ENCODE peak calls at places on chromosomes 6 and 20, in nine cellular contexts. L, G, U, X, I, Z, P, A and T are unnamed samples.

GRCh38 chr6:91029211-91029610 is 442.3 kb upstream of the MAP3K7 start:
- DNase-seq in Z (no peak), U (no peak), A (no peak), I (no peak), G (no peak), L (peak), X (no peak), P (no peak), T (peak)

GRCh38 chr6:48429021-48429420 is 318.0 kb upstream of the PTCHD4 start:
- DNase-seq in U (no peak), G (no peak), P (no peak), L (no peak), I (no peak), X (no peak), A (no peak), Z (no peak), T (no peak)

GRCh38 chr6:90008189-90008907 is 114.1 kb downstream of the GJA10 start:
- DNase-seq in P (no peak), I (no peak), A (no peak), X (no peak), L (no peak), Z (no peak), G (no peak), U (no peak), T (no peak)

GRCh38 chr6:44228433-44228832 is 5.0 kb downstream of the SLC29A1 start:
- DNase-seq in U (no peak), Z (no peak), L (no peak), G (no peak), P (no peak), X (no peak), A (no peak), I (no peak), T (no peak)

GRCh38 chr6:128882560-128882959 is 378 bp upstream of the LAMA2 start:
- DNase-seq in X (no peak), A (no peak), L (peak), U (peak), I (no peak), P (no peak), G (no peak), Z (no peak), T (no peak)

GRCh38 chr20:57579898-57580447 is 19.1 kb downstream of the PCK1 start:
- DNase-seq in G (no peak), U (peak), Z (no peak), I (no peak), P (no peak), A (no peak), X (no peak), L (peak), T (no peak)

GRCh38 chr6:73969982-73970960 is 274.3 kb downstream of the CD109 start:
- DNase-seq in L (peak), A (no peak), X (peak), P (no peak), U (peak), Z (no peak), G (no peak), I (peak), T (no peak)

GRCh38 chr20:8231038-8231437 is 99.0 kb downstream of the PLCB1 start:
- DNase-seq in P (no peak), G (no peak), I (no peak), U (no peak), L (no peak), X (no peak), A (no peak), Z (no peak), T (no peak)

GRCh38 chr20:30815577-30816181 is 441.8 kb upstream of the DEFB115 start:
- DNase-seq in I (no peak), Z (no peak), P (no peak), X (no peak), A (no peak), G (no peak), U (no peak), L (no peak), T (no peak)

GRCh38 chr6:36955671-36956070 is 1.1 kb downstream of the PI16 start:
- DNase-seq in A (no peak), U (no peak), Z (no peak), L (no peak), G (no peak), P (no peak), I (no peak), X (no peak), T (no peak)

GRCh38 chr6:150720774-150721233 is 121.1 kb downstream of the PLEKHG1 start:
- DNase-seq in U (no peak), P (no peak), L (peak), Z (no peak), I (no peak), X (peak), G (no peak), A (no peak), T (no peak)

GRCh38 chr6:48135352-48136084 is 24.5 kb upstream of the PTCHD4 start:
- DNase-seq in P (no peak), Z (no peak), I (no peak), U (no peak), X (peak), A (no peak), L (peak), G (no peak), T (peak)

GRCh38 chr6:12606616-12607015 is 110.0 kb upstream of the PHACTR1 start:
- DNase-seq in A (no peak), X (no peak), G (no peak), U (no peak), P (no peak), L (no peak), I (no peak), Z (no peak), T (no peak)

GRCh38 chr20:48075591-48076174 is 290.4 kb upstream of the SULF2 start:
- DNase-seq in P (no peak), U (no peak), G (no peak), X (peak), L (no peak), I (no peak), A (no peak), Z (no peak), T (no peak)

GRCh38 chr6:24122139-24122538 is 3.9 kb upstream of the NRSN1 start:
- DNase-seq in P (no peak), X (no peak), Z (no peak), A (no peak), L (no peak), G (no peak), I (no peak), U (no peak), T (no peak)

GRCh38 chr20:2396241-2396814 is 15.6 kb downstream of the TGM6 start:
- DNase-seq in I (no peak), A (no peak), P (no peak), U (no peak), Z (no peak), L (no peak), G (no peak), X (no peak), T (no peak)

GRCh38 chr20:45052698-45053440 is 48.1 kb downstream of the KCNS1 start:
- DNase-seq in L (no peak), P (peak), A (no peak), U (no peak), G (no peak), Z (no peak), X (peak), I (no peak), T (no peak)

GRCh38 chr6:119137194-119138072 is 59.0 kb upstream of the FAM184A start:
- DNase-seq in G (no peak), I (no peak), X (peak), A (no peak), L (no peak), Z (no peak), P (no peak), U (no peak), T (no peak)

DNA sequence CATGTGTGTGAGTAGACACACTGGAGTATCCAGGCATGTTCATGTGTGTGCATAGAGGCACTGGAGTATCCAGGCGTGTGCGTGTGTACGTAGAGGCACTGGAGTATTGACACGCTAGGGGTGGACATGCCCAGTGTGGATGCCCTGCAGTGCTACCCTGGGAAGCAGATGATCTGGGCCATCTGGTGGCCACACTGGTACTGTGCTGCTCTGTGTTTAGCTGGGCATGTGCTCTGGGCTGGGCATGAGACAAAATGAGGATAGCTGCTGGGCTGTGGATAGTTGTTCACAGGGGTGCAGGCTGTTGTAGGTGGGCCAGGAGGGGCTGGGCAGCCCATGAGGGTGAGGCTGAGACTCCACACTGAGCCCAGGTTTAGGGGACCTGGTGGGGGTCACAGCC is 24.0 kb upstream of the NPBWR2 start:
- DNase-seq in Z (no peak), U (no peak), X (peak), L (no peak), P (no peak), I (no peak), G (no peak), A (no peak), T (peak)
- TF ChIP-seq CTCF in Z (no peak), U (no peak), X (peak), L (no peak), P (peak), I (no peak), G (no peak), A (no peak), T (peak)

DNA sequence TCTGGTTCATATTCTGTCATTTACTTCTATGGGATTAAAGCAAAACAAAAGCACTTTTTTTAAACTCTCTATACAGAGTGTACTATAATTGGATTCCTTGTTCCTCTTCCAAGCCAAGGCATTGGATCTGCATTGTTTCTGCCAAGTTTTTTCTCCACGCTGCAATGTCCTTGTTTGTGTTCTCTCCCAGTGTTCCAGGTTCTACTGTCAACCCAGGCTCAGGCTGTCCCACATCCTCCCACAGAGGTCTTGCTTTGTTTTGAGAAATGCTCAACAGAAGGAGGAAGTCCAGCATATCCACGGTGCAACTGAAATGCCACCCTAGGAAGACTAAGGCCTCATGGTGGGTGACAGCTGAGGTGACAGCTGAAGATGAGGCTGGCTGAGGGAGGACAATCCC is 287.1 kb upstream of the PRDM1 start:
- DNase-seq in P (no peak), L (no peak), G (no peak), I (peak), U (no peak), Z (peak), A (no peak), X (no peak), T (no peak)
- H3K27ac ChIP-seq in P (peak), L (no peak), G (peak), I (no peak), U (no peak), Z (no peak), A (peak), X (no peak), T (no peak)

GRCh38 chr6:131387706-131388455 is 185.1 kb upstream of the ARG1 start:
- DNase-seq in U (no peak), A (no peak), P (no peak), I (no peak), G (no peak), L (no peak), X (no peak), Z (no peak), T (no peak)
- TF ChIP-seq CTCF in U (no peak), A (no peak), P (no peak), I (no peak), G (no peak), L (peak), X (no peak), Z (no peak), T (no peak)

GRCh38 chr6:158759966-158760617 is 59.1 kb downstream of the EZR start:
- DNase-seq in I (no peak), L (peak), U (no peak), P (no peak), A (no peak), Z (no peak), G (no peak), X (no peak), T (no peak)
- H3K27ac ChIP-seq in I (no peak), L (peak), U (no peak), P (no peak), A (no peak), Z (no peak), G (no peak), X (peak), T (peak)

DNA sequence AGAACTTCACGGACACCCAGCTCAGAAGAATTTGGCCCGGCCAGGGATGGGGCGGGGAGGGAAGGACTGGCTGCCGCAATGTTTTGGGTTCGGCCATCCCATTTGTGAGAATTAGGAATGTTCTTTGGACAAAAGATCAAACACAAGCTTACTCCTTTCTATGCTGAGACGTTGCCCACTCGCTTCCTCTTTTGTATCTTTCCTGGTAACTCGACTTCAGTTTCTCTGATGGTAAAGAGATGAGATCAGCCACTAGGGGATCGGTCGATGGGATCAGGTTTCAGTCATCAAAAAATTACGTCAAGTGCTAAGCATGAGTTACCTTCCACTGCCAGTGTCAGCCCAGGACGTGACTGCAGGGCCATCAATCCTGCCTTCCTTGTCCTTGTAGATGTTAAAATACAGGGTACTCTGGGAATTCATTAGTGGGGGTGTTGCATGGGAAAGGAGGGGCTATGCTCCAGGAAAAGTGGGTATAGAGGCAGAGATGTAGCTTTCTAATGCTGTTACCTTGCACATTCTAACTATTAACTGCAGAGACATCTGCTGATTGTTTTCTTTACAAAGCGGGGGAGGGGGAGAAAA is 190.2 kb downstream of the TSHZ2 start:
- DNase-seq in Z (peak), I (peak), A (peak), G (no peak), X (peak), L (peak), P (no peak), U (no peak), T (peak)
- TF ChIP-seq CTCF in Z (peak), I (no peak), A (no peak), G (no peak), X (peak), L (peak), P (no peak), U (no peak), T (peak)

GRCh38 chr6:46234156-46234556 is 63.4 kb upstream of the ENPP5 start:
- DNase-seq in L (no peak), I (peak), X (no peak), Z (no peak), A (no peak), P (no peak), G (no peak), U (no peak), T (no peak)
- H3K27ac ChIP-seq in L (no peak), I (peak), X (no peak), Z (no peak), A (peak), P (no peak), G (no peak), U (no peak), T (no peak)

DNA sequence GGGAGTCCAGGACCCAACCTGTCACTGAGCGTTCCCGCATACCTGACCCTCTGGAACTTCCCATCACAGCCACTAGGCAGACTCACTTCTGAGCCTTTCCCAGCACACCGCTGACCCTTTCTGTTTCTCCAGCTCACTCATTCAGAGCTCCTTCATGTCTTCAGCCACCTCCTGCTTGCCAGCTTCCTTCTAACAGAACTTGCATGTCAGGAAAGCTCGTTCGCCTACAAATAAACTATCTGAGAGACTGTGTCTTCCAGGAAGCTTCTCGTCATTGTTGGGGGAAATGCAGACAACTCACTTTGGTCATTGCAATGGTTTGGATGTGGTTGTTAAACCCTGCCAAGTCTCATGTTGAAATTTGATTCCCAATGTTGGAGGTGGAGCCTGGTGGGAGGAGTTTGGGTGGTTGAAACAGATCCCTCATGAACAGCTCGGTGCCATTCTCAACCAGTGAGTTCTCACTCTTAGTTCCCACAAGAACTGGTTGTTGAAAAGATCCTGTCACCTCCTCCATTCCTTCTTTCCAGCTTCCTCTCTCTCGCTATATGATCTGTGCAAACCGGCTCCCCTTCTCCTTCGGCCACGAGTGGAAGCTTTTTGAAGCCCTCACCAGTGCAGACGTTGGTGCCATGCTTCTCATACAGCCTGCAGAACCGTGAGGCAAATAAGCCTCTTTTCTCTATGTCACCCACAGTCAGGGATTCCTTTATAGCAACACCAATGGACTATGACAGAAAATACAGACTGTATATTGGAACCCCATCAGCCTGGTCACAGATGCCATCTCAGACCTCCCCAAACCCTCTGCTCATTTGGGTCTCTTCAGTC is 1.4 kb upstream of the MUC21 start:
- DNase-seq in L (peak), X (peak), U (peak), I (peak), G (peak), Z (no peak), P (no peak), A (no peak), T (no peak)
- TF ChIP-seq CTCF in L (no peak), X (peak), U (no peak), I (no peak), G (no peak), Z (no peak), P (peak), A (peak), T (peak)

GRCh38 chr6:158072083-158072721 is 90.5 kb downstream of the SYNJ2 start:
- DNase-seq in G (peak), U (peak), I (peak), L (peak), A (peak), X (peak), Z (peak), P (peak), T (peak)

GRCh38 chr6:158069800-158070195 is 88.1 kb downstream of the SYNJ2 start:
- DNase-seq in A (no peak), X (peak), U (peak), G (no peak), Z (no peak), I (no peak), P (no peak), L (no peak), T (no peak)

GRCh38 chr6:158070513-158070912 is 88.8 kb downstream of the SYNJ2 start:
- DNase-seq in G (no peak), A (no peak), I (no peak), X (no peak), P (no peak), U (no peak), L (no peak), Z (no peak), T (no peak)

GRCh38 chr6:158068893-158069799 is 87.5 kb downstream of the SYNJ2 start:
- DNase-seq in G (peak), I (no peak), U (peak), L (peak), Z (peak), X (peak), P (no peak), A (no peak), T (no peak)

DNA sequence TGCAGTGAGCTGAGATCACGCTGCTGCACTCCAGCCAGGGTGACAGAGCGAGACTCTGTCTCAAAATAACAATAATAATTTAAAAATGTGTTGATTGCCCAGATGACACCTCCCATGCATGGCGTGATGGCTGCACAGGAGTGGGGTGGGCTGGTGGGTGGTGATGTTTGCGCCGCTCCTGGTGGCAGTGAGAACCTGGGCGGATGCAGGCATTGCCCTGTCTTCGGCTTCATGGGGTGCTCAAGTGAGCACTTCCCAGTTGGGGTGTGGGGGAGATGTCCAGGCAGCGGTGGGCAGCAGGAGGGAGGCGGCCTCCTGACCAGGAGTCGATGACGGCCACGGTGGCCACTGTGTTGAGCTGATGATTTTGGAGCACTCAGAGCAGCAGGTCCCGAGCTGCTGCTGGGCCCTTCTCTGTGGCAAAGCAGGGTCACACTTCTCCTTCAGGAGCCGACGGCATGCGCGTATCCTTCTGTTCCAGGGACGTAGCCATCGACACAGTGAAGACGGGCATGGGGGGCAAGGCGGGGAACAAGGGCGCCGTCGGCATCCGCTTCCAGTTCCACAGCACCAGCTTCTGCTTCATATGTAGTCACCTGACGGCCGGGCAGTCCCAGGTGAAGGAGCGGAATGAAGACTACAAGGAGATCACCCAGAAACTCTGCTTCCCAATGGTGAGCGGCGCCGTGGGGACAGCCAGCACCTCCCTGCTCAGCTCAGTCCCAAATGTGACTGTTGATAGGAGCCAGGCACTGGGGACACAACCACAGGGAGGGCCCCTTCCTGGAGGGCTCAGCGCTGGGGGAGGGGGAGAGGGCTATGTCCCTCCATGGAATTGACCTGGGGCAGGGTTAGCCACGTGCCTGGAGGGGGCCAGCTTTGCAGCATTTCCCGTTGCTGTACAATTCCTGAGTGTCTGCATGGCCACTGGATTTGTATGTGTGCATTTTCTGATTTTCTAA is 89.7 kb downstream of the SYNJ2 start:
- DNase-seq in I (no peak), L (no peak), G (no peak), U (no peak), X (no peak), Z (no peak), A (no peak), P (no peak), T (no peak)
- H3K27ac ChIP-seq in I (no peak), L (no peak), G (no peak), U (peak), X (no peak), Z (no peak), A (no peak), P (peak), T (peak)

DNA sequence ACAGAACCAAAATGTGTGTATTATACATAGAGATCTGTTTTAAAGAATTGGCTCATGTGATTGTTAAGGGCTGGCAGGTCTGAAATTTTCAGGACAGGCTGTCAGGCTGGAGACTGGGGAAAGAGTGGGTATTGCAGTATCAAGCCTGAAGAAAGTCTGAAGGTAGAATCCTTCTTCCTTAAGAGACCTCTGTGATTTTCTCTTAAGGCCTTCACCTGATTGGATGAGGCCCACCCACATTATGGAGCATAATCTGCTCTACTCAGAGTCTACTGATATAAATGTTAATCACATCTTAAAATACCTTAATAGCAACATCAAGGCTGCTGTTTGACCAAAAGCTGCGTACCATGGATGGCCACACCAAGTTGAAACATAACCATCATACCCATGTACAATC is 43.4 kb upstream of the HINT3 start:
- DNase-seq in I (no peak), P (no peak), L (no peak), X (no peak), G (no peak), A (no peak), Z (no peak), U (no peak), T (no peak)
- TF ChIP-seq CTCF in I (no peak), P (no peak), L (no peak), X (no peak), G (no peak), A (no peak), Z (no peak), U (no peak), T (no peak)